ENCODE peak calls at places on chromosomes 3 and 15, in five cellular contexts. M is stimulated activated naive CD4-positive, alpha-beta T cell; V is endothelial cell; B is SIG-M5; Q is amniotic epithelial cell. Y is an unnamed sample.

GRCh38 chr15:64311566-64311965 is 44.4 kb downstream of the CSNK1G1 start:
- DNase-seq in B (no peak), V (no peak), Q (no peak), M (no peak), Y (no peak)

GRCh38 chr3:172061724-172062184 is 22.4 kb downstream of the FNDC3B start:
- DNase-seq in V (no peak), Q (no peak), B (peak), M (no peak), Y (peak)

GRCh38 chr3:29156071-29156715 is 124.7 kb upstream of the RBMS3 start:
- DNase-seq in Q (no peak), V (no peak), B (no peak), M (no peak), Y (no peak)

GRCh38 chr3:58177747-58178527 is 32.8 kb downstream of the DNASE1L3 start:
- DNase-seq in M (peak), B (no peak), Q (peak), V (peak), Y (no peak)

GRCh38 chr15:74716647-74717046 is 8.7 kb downstream of the CYP1A1 start:
- DNase-seq in B (peak), Q (peak), M (no peak), V (no peak), Y (no peak)

GRCh38 chr3:15616053-15616452 is 14.5 kb downstream of the BTD start:
- DNase-seq in M (no peak), B (no peak), V (no peak), Q (peak), Y (no peak)

GRCh38 chr3:65761431-65761830 is 277.3 kb downstream of the MAGI1 start:
- DNase-seq in Q (no peak), V (no peak), M (no peak), B (no peak), Y (no peak)

GRCh38 chr3:21801631-21802030 is 50.6 kb upstream of the ZNF385D start:
- DNase-seq in B (no peak), M (no peak), Q (no peak), V (no peak), Y (no peak)

GRCh38 chr3:173371848-173372487 is 25.6 kb upstream of the NLGN1 start:
- DNase-seq in M (no peak), B (no peak), V (peak), Q (peak), Y (no peak)

GRCh38 chr3:48564022-48564421 is 441 bp upstream of the UCN2 start:
- DNase-seq in B (no peak), M (no peak), Q (peak), V (no peak), Y (peak)

GRCh38 chr15:23687143-23687470 is at the start of gene NDN:
- DNase-seq in Q (peak), B (no peak), V (peak), M (no peak), Y (no peak)

GRCh38 chr3:122245513-122246174 is 62.2 kb downstream of the CASR start:
- DNase-seq in B (peak), M (peak), Q (peak), V (no peak), Y (no peak)

GRCh38 chr3:50564321-50564720 is 3.2 kb downstream of the C3orf18 start:
- DNase-seq in M (no peak), V (no peak), Q (no peak), B (no peak), Y (no peak)

GRCh38 chr15:38187646-38188313 is 64.9 kb upstream of the SPRED1 start:
- DNase-seq in M (no peak), Q (no peak), B (no peak), V (no peak), Y (no peak)

GRCh38 chr3:129616713-129617112 is 10.2 kb upstream of the PLXND1 start:
- DNase-seq in M (no peak), Q (peak), V (no peak), B (no peak), Y (no peak)

GRCh38 chr15:41878355-41878699 is 15.5 kb downstream of the SPTBN5 start:
- DNase-seq in Q (no peak), M (no peak), V (no peak), B (no peak), Y (no peak)

GRCh38 chr3:45972534-45973402 is 22.9 kb downstream of the FYCO1 start:
- DNase-seq in V (no peak), Q (peak), M (no peak), B (peak), Y (peak)

GRCh38 chr3:14505001-14505802 is 34.9 kb downstream of the GRIP2 start:
- DNase-seq in B (no peak), Q (no peak), M (no peak), V (no peak), Y (no peak)

GRCh38 chr3:94431831-94432230 is 369.0 kb downstream of the NSUN3 start:
- DNase-seq in B (no peak), Q (peak), V (no peak), M (no peak), Y (no peak)

GRCh38 chr3:188449421-188449820 is 295.5 kb downstream of the LPP start:
- DNase-seq in Q (peak), B (no peak), M (no peak), V (no peak), Y (no peak)

GRCh38 chr3:13025090-13025489 is 48.1 kb downstream of the IQSEC1 start:
- DNase-seq in M (no peak), V (no peak), B (no peak), Q (peak), Y (no peak)

GRCh38 chr3:23202203-23202920 is 765 bp upstream of the UBE2E2 start:
- DNase-seq in Q (peak), M (no peak), B (no peak), V (peak), Y (no peak)

GRCh38 chr15:20294651-20295237 is 246.9 kb downstream of the GOLGA6L6 start:
- DNase-seq in M (no peak), B (no peak), V (no peak), Q (no peak), Y (no peak)

GRCh38 chr15:76993114-76993715 is 1.7 kb upstream of the PSTPIP1 start:
- DNase-seq in Q (no peak), B (no peak), V (no peak), M (no peak), Y (no peak)

GRCh38 chr3:171176244-171176925 is 149.9 kb upstream of the SLC2A2 start:
- DNase-seq in B (no peak), V (no peak), M (no peak), Q (no peak), Y (no peak)

GRCh38 chr3:8239718-8240698 is 261.6 kb upstream of the LMCD1 start:
- DNase-seq in M (peak), V (peak), Q (peak), B (peak), Y (no peak)

GRCh38 chr3:126208618-126209256 is 28.4 kb upstream of the ALDH1L1 start:
- DNase-seq in M (no peak), B (no peak), V (no peak), Q (peak), Y (peak)

GRCh38 chr3:126353694-126354321 is 3.4 kb downstream of the KLF15 start:
- DNase-seq in M (no peak), Q (no peak), V (no peak), B (no peak), Y (no peak)

GRCh38 chr3:127988770-127989518 is 63.3 kb upstream of the SEC61A1 start:
- DNase-seq in M (no peak), V (no peak), Q (no peak), B (no peak), Y (no peak)

GRCh38 chr3:14565791-14566588 is 25.8 kb upstream of the GRIP2 start:
- DNase-seq in V (no peak), M (no peak), B (no peak), Q (peak), Y (no peak)

GRCh38 chr3:101861212-101861977 is 12.1 kb downstream of the NFKBIZ start:
- DNase-seq in M (no peak), V (no peak), Q (peak), B (no peak), Y (no peak)